ENCODE peak calls at places on chromosomes 6 and 20, in seven cellular contexts. One of them, this sample, is unnamed.

GRCh38 chr20:34703573-34704176 is 469 bp upstream of the TP53INP2 start:
- DNase-seq in ascending aorta: peak
- DNase-seq in body of pancreas: peak
- DNase-seq in upper lobe of right lung: no peak
- DNase-seq in psoas muscle: no peak
- DNase-seq in ovary: peak
- DNase-seq in CD8-positive, alpha-beta T cell: peak
- DNase-seq in this sample: peak

GRCh38 chr20:36062799-36063198 is 91.7 kb upstream of the EPB41L1 start:
- DNase-seq in psoas muscle: no peak
- DNase-seq in upper lobe of right lung: no peak
- DNase-seq in body of pancreas: no peak
- DNase-seq in CD8-positive, alpha-beta T cell: no peak
- DNase-seq in ascending aorta: no peak
- DNase-seq in ovary: no peak
- DNase-seq in this sample: no peak

GRCh38 chr6:169158182-169158573 is 95.5 kb downstream of the THBS2 start:
- DNase-seq in ascending aorta: peak
- DNase-seq in ovary: peak
- DNase-seq in body of pancreas: no peak
- DNase-seq in upper lobe of right lung: peak
- DNase-seq in psoas muscle: peak
- DNase-seq in CD8-positive, alpha-beta T cell: no peak
- DNase-seq in this sample: no peak

GRCh38 chr6:38796850-38797249 is 81.7 kb downstream of the DNAH8 start:
- DNase-seq in CD8-positive, alpha-beta T cell: no peak
- DNase-seq in ascending aorta: no peak
- DNase-seq in body of pancreas: peak
- DNase-seq in ovary: no peak
- DNase-seq in upper lobe of right lung: no peak
- DNase-seq in psoas muscle: no peak
- DNase-seq in this sample: no peak

GRCh38 chr6:27547157-27548075 is 74.5 kb upstream of the ZNF184 start:
- DNase-seq in ovary: no peak
- DNase-seq in psoas muscle: no peak
- DNase-seq in upper lobe of right lung: no peak
- DNase-seq in body of pancreas: no peak
- DNase-seq in CD8-positive, alpha-beta T cell: no peak
- DNase-seq in ascending aorta: no peak
- DNase-seq in this sample: no peak

GRCh38 chr6:28488916-28489365 is 26.7 kb downstream of the GPX6 start:
- DNase-seq in upper lobe of right lung: no peak
- DNase-seq in CD8-positive, alpha-beta T cell: peak
- DNase-seq in body of pancreas: no peak
- DNase-seq in ovary: peak
- DNase-seq in psoas muscle: no peak
- DNase-seq in ascending aorta: no peak
- DNase-seq in this sample: no peak

GRCh38 chr6:3328145-3328544 is 69.4 kb downstream of the PSMG4 start:
- DNase-seq in upper lobe of right lung: no peak
- DNase-seq in ovary: no peak
- DNase-seq in psoas muscle: no peak
- DNase-seq in body of pancreas: no peak
- DNase-seq in ascending aorta: no peak
- DNase-seq in CD8-positive, alpha-beta T cell: no peak
- DNase-seq in this sample: no peak

GRCh38 chr6:118755941-118756646 is 104.7 kb upstream of the CEP85L start:
- DNase-seq in upper lobe of right lung: no peak
- DNase-seq in ascending aorta: no peak
- DNase-seq in CD8-positive, alpha-beta T cell: peak
- DNase-seq in ovary: no peak
- DNase-seq in body of pancreas: no peak
- DNase-seq in psoas muscle: no peak
- DNase-seq in this sample: peak

GRCh38 chr6:123805921-123806320 is 2.3 kb downstream of the NKAIN2 start:
- DNase-seq in psoas muscle: no peak
- DNase-seq in body of pancreas: no peak
- DNase-seq in ovary: no peak
- DNase-seq in upper lobe of right lung: no peak
- DNase-seq in CD8-positive, alpha-beta T cell: no peak
- DNase-seq in ascending aorta: no peak
- DNase-seq in this sample: no peak

GRCh38 chr6:18515767-18516166 is 128.6 kb downstream of the RNF144B start:
- DNase-seq in body of pancreas: no peak
- DNase-seq in psoas muscle: no peak
- DNase-seq in ovary: no peak
- DNase-seq in CD8-positive, alpha-beta T cell: no peak
- DNase-seq in upper lobe of right lung: no peak
- DNase-seq in ascending aorta: no peak
- DNase-seq in this sample: no peak

GRCh38 chr20:64189530-64189966 is 25.3 kb downstream of the MYT1 start:
- DNase-seq in ascending aorta: no peak
- DNase-seq in body of pancreas: no peak
- DNase-seq in CD8-positive, alpha-beta T cell: no peak
- DNase-seq in upper lobe of right lung: no peak
- DNase-seq in ovary: no peak
- DNase-seq in psoas muscle: no peak
- DNase-seq in this sample: no peak

GRCh38 chr20:51531141-51531710 is 11.3 kb downstream of the NFATC2 start:
- DNase-seq in ovary: no peak
- DNase-seq in body of pancreas: no peak
- DNase-seq in ascending aorta: peak
- DNase-seq in CD8-positive, alpha-beta T cell: peak
- DNase-seq in upper lobe of right lung: no peak
- DNase-seq in psoas muscle: no peak
- DNase-seq in this sample: no peak

GRCh38 chr6:39078695-39079094 is 30.1 kb downstream of the GLP1R start:
- DNase-seq in ovary: no peak
- DNase-seq in ascending aorta: no peak
- DNase-seq in psoas muscle: no peak
- DNase-seq in CD8-positive, alpha-beta T cell: no peak
- DNase-seq in upper lobe of right lung: no peak
- DNase-seq in body of pancreas: no peak
- DNase-seq in this sample: no peak

GRCh38 chr20:34815636-34816035 is 9.8 kb downstream of the NCOA6 start:
- DNase-seq in upper lobe of right lung: no peak
- DNase-seq in ovary: no peak
- DNase-seq in psoas muscle: no peak
- DNase-seq in body of pancreas: no peak
- DNase-seq in ascending aorta: no peak
- DNase-seq in CD8-positive, alpha-beta T cell: no peak
- DNase-seq in this sample: no peak

GRCh38 chr6:150685860-150686259 is 86.2 kb downstream of the PLEKHG1 start:
- DNase-seq in CD8-positive, alpha-beta T cell: peak
- DNase-seq in upper lobe of right lung: peak
- DNase-seq in body of pancreas: peak
- DNase-seq in ascending aorta: no peak
- DNase-seq in ovary: no peak
- DNase-seq in psoas muscle: no peak
- DNase-seq in this sample: no peak

GRCh38 chr6:36622901-36623546 is 28.9 kb downstream of the SRSF3 start:
- DNase-seq in ascending aorta: no peak
- DNase-seq in psoas muscle: no peak
- DNase-seq in body of pancreas: no peak
- DNase-seq in CD8-positive, alpha-beta T cell: no peak
- DNase-seq in upper lobe of right lung: peak
- DNase-seq in ovary: no peak
- DNase-seq in this sample: no peak

GRCh38 chr20:34262488-34263288 is 21.5 kb downstream of the ASIP start:
- DNase-seq in CD8-positive, alpha-beta T cell: no peak
- DNase-seq in upper lobe of right lung: peak
- DNase-seq in psoas muscle: no peak
- DNase-seq in body of pancreas: no peak
- DNase-seq in ascending aorta: peak
- DNase-seq in ovary: peak
- DNase-seq in this sample: no peak

GRCh38 chr6:150683320-150683719 is 83.6 kb downstream of the PLEKHG1 start:
- DNase-seq in ascending aorta: no peak
- DNase-seq in CD8-positive, alpha-beta T cell: no peak
- DNase-seq in ovary: no peak
- DNase-seq in psoas muscle: peak
- DNase-seq in upper lobe of right lung: no peak
- DNase-seq in body of pancreas: no peak
- DNase-seq in this sample: no peak

GRCh38 chr6:90490030-90490429 is 96.8 kb downstream of the MAP3K7 start:
- DNase-seq in CD8-positive, alpha-beta T cell: no peak
- DNase-seq in psoas muscle: no peak
- DNase-seq in ascending aorta: no peak
- DNase-seq in upper lobe of right lung: no peak
- DNase-seq in body of pancreas: no peak
- DNase-seq in ovary: no peak
- DNase-seq in this sample: no peak

GRCh38 chr20:8421981-8422380 is 289.9 kb downstream of the PLCB1 start:
- DNase-seq in psoas muscle: no peak
- DNase-seq in ovary: no peak
- DNase-seq in upper lobe of right lung: no peak
- DNase-seq in ascending aorta: no peak
- DNase-seq in body of pancreas: peak
- DNase-seq in CD8-positive, alpha-beta T cell: no peak
- DNase-seq in this sample: no peak

GRCh38 chr6:131995924-131996323 is 44.8 kb upstream of the CCN2 start:
- DNase-seq in body of pancreas: no peak
- DNase-seq in CD8-positive, alpha-beta T cell: no peak
- DNase-seq in ascending aorta: no peak
- DNase-seq in psoas muscle: no peak
- DNase-seq in ovary: no peak
- DNase-seq in upper lobe of right lung: no peak
- DNase-seq in this sample: no peak

GRCh38 chr6:38631186-38631783 is 8.4 kb downstream of the BTBD9 start:
- DNase-seq in psoas muscle: no peak
- DNase-seq in ascending aorta: no peak
- DNase-seq in CD8-positive, alpha-beta T cell: no peak
- DNase-seq in upper lobe of right lung: no peak
- DNase-seq in ovary: no peak
- DNase-seq in body of pancreas: no peak
- DNase-seq in this sample: no peak

GRCh38 chr6:106972500-106972899 is 2.0 kb downstream of the CD24 start:
- DNase-seq in psoas muscle: no peak
- DNase-seq in CD8-positive, alpha-beta T cell: no peak
- DNase-seq in ovary: no peak
- DNase-seq in ascending aorta: no peak
- DNase-seq in upper lobe of right lung: no peak
- DNase-seq in body of pancreas: peak
- DNase-seq in this sample: no peak

GRCh38 chr6:156866181-156866862 is 89.1 kb downstream of the ARID1B start:
- DNase-seq in body of pancreas: peak
- DNase-seq in psoas muscle: no peak
- DNase-seq in ascending aorta: no peak
- DNase-seq in ovary: peak
- DNase-seq in upper lobe of right lung: no peak
- DNase-seq in CD8-positive, alpha-beta T cell: peak
- DNase-seq in this sample: no peak

GRCh38 chr20:11394145-11394833 is 523.4 kb upstream of the BTBD3 start:
- DNase-seq in ascending aorta: no peak
- DNase-seq in upper lobe of right lung: no peak
- DNase-seq in psoas muscle: no peak
- DNase-seq in body of pancreas: no peak
- DNase-seq in ovary: no peak
- DNase-seq in CD8-positive, alpha-beta T cell: no peak
- DNase-seq in this sample: no peak

GRCh38 chr20:48609491-48609978 is 218.3 kb downstream of the PREX1 start:
- DNase-seq in body of pancreas: no peak
- DNase-seq in ascending aorta: no peak
- DNase-seq in ovary: no peak
- DNase-seq in CD8-positive, alpha-beta T cell: no peak
- DNase-seq in upper lobe of right lung: no peak
- DNase-seq in psoas muscle: no peak
- DNase-seq in this sample: no peak

GRCh38 chr6:109523478-109523877 is 40.5 kb upstream of the ZBTB24 start:
- DNase-seq in CD8-positive, alpha-beta T cell: no peak
- DNase-seq in ovary: no peak
- DNase-seq in ascending aorta: no peak
- DNase-seq in psoas muscle: no peak
- DNase-seq in body of pancreas: no peak
- DNase-seq in upper lobe of right lung: no peak
- DNase-seq in this sample: no peak

GRCh38 chr6:89460713-89461112 is 27.8 kb downstream of the ANKRD6 start:
- DNase-seq in upper lobe of right lung: no peak
- DNase-seq in CD8-positive, alpha-beta T cell: no peak
- DNase-seq in ovary: no peak
- DNase-seq in ascending aorta: no peak
- DNase-seq in body of pancreas: no peak
- DNase-seq in psoas muscle: no peak
- DNase-seq in this sample: no peak

GRCh38 chr6:166050559-166050958 is 117.1 kb downstream of the TBXT start:
- DNase-seq in body of pancreas: no peak
- DNase-seq in ascending aorta: no peak
- DNase-seq in psoas muscle: no peak
- DNase-seq in upper lobe of right lung: no peak
- DNase-seq in ovary: no peak
- DNase-seq in CD8-positive, alpha-beta T cell: no peak
- DNase-seq in this sample: no peak

DNA sequence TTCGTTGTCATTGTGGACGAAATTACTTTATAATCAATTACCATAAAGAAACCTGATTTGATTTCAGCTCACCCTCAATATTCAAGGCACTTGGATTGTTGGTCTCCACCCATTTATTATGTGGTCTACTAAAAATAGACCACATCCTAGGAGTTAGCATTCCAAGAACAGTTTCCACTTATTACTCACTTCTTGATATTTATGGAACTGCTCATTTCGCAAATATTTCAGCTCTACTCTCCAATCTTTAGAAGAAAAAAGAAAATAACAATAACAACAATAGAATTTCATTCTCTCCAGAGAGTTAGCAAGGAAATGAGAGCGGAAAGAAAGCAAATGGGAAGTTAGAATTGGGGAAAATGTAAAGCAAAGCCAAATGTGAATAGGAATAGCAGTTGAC is 26.2 kb upstream of the HDAC2 start:
- DNase-seq in upper lobe of right lung: no peak
- DNase-seq in CD8-positive, alpha-beta T cell: no peak
- DNase-seq in psoas muscle: no peak
- DNase-seq in ascending aorta: no peak
- DNase-seq in body of pancreas: no peak
- DNase-seq in ovary: no peak
- DNase-seq in this sample: no peak
- H3K27ac ChIP-seq in upper lobe of right lung: no peak
- H3K27ac ChIP-seq in CD8-positive, alpha-beta T cell: no peak
- H3K27ac ChIP-seq in psoas muscle: peak
- H3K27ac ChIP-seq in ascending aorta: peak
- H3K27ac ChIP-seq in body of pancreas: no peak
- H3K27ac ChIP-seq in ovary: no peak
- H3K27ac ChIP-seq in this sample: no peak

GRCh38 chr20:4152696-4153235 is 137.4 kb upstream of the RNF24 start:
- DNase-seq in upper lobe of right lung: peak
- DNase-seq in ascending aorta: no peak
- DNase-seq in ovary: no peak
- DNase-seq in psoas muscle: no peak
- DNase-seq in CD8-positive, alpha-beta T cell: no peak
- DNase-seq in body of pancreas: no peak
- DNase-seq in this sample: no peak
- H3K27ac ChIP-seq in upper lobe of right lung: no peak
- H3K27ac ChIP-seq in ascending aorta: no peak
- H3K27ac ChIP-seq in ovary: no peak
- H3K27ac ChIP-seq in psoas muscle: no peak
- H3K27ac ChIP-seq in CD8-positive, alpha-beta T cell: no peak
- H3K27ac ChIP-seq in body of pancreas: no peak
- H3K27ac ChIP-seq in this sample: no peak

GRCh38 chr20:3045816-3046676 is at the start of gene MRPS26:
- DNase-seq in ascending aorta: peak
- DNase-seq in CD8-positive, alpha-beta T cell: peak
- DNase-seq in psoas muscle: peak
- DNase-seq in upper lobe of right lung: peak
- DNase-seq in body of pancreas: peak
- DNase-seq in ovary: peak
- DNase-seq in this sample: peak
- H3K27ac ChIP-seq in ascending aorta: peak
- H3K27ac ChIP-seq in CD8-positive, alpha-beta T cell: peak
- H3K27ac ChIP-seq in psoas muscle: peak
- H3K27ac ChIP-seq in upper lobe of right lung: peak
- H3K27ac ChIP-seq in body of pancreas: peak
- H3K27ac ChIP-seq in ovary: peak
- H3K27ac ChIP-seq in this sample: peak

GRCh38 chr6:158870418-158870957 is 51.3 kb upstream of the EZR start:
- DNase-seq in body of pancreas: no peak
- DNase-seq in ascending aorta: no peak
- DNase-seq in ovary: no peak
- DNase-seq in psoas muscle: no peak
- DNase-seq in upper lobe of right lung: no peak
- DNase-seq in CD8-positive, alpha-beta T cell: peak
- DNase-seq in this sample: no peak
- H3K27ac ChIP-seq in body of pancreas: peak
- H3K27ac ChIP-seq in ascending aorta: peak
- H3K27ac ChIP-seq in ovary: peak
- H3K27ac ChIP-seq in psoas muscle: peak
- H3K27ac ChIP-seq in upper lobe of right lung: peak
- H3K27ac ChIP-seq in CD8-positive, alpha-beta T cell: peak
- H3K27ac ChIP-seq in this sample: peak